ENCODE peak calls at places on chromosomes 3 and 15, in nine cellular contexts. M, O, A, R, B, Z, P, Y and V are unnamed samples.

GRCh38 chr15:90954712-90955671 is at the start of gene RCCD1:
- DNase-seq in A (peak), P (peak), B (peak), Z (peak), O (peak), M (peak), R (peak), Y (peak), V (peak)

GRCh38 chr3:119240582-119241434 is at the start of gene B4GALT4:
- DNase-seq in R (peak), A (peak), B (peak), P (peak), O (peak), Y (peak), Z (peak), M (peak), V (peak)

GRCh38 chr3:142993958-142994442 is 7.4 kb upstream of the U2SURP start:
- DNase-seq in Y (peak), P (peak), M (peak), B (peak), R (peak), Z (peak), O (peak), A (peak), V (peak)

GRCh38 chr3:60742606-60743145 is 508.6 kb downstream of the FHIT start:
- DNase-seq in Z (no peak), R (no peak), B (no peak), M (no peak), Y (no peak), A (no peak), O (no peak), P (no peak), V (no peak)

GRCh38 chr15:35306361-35306981 is 221.4 kb upstream of the NANOGP8 start:
- DNase-seq in A (no peak), B (no peak), Z (no peak), O (no peak), P (peak), Y (no peak), R (no peak), M (no peak), V (peak)

GRCh38 chr3:65048151-65048550 is 360.4 kb upstream of the ADAMTS9 start:
- DNase-seq in B (no peak), A (no peak), R (no peak), O (no peak), P (no peak), M (no peak), Z (no peak), Y (no peak), V (no peak)

GRCh38 chr3:141412936-141413354 is 44.6 kb downstream of the ZBTB38 start:
- DNase-seq in M (no peak), O (no peak), A (no peak), B (no peak), Z (no peak), R (no peak), P (peak), Y (peak), V (peak)

GRCh38 chr15:62365795-62366442 is 200.8 kb upstream of the C2CD4B start:
- DNase-seq in Y (no peak), M (no peak), A (no peak), Z (no peak), R (no peak), O (no peak), B (no peak), P (no peak), V (no peak)

GRCh38 chr3:126126292-126126691 is 42.4 kb upstream of the SLC41A3 start:
- DNase-seq in A (no peak), Y (no peak), Z (no peak), O (no peak), R (no peak), M (no peak), P (no peak), B (no peak), V (no peak)

GRCh38 chr15:101522091-101522490 is 32.6 kb upstream of the PCSK6 start:
- DNase-seq in R (no peak), Z (no peak), O (no peak), M (no peak), Y (no peak), P (no peak), A (no peak), B (peak), V (no peak)

GRCh38 chr3:23999012-23999641 is 54.0 kb downstream of the NR1D2 start:
- DNase-seq in Y (peak), P (peak), Z (peak), O (no peak), A (no peak), R (peak), B (peak), M (peak), V (peak)

GRCh38 chr3:169510378-169510777 is 153.1 kb downstream of the MECOM start:
- DNase-seq in A (no peak), P (no peak), R (no peak), Z (no peak), M (no peak), Y (no peak), O (no peak), B (no peak), V (no peak)

GRCh38 chr15:79593119-79593869 is 161.2 kb downstream of the MINAR1 start:
- DNase-seq in Z (no peak), O (no peak), Y (no peak), B (peak), A (no peak), R (no peak), M (no peak), P (no peak), V (no peak)